ENCODE peak calls at places on chromosomes 1 and 21, in seven cellular contexts. Y is fibroblast of lung, V is epithelial cell of esophagus, N is progenitor cell of endocrine pancreas, F is stomach, L is endodermal cell, B is IMR-90. Z is an unnamed sample.
A peak's percentile ranks its signal among the peaks of the same experiment; 100 is the strongest.

GRCh38 chr1:244052011-244052727 is 1.1 kb downstream of the ZBTB18 start:
- DNase-seq in V (no peak), N (no peak), L (peak; percentile 53), F (no peak), Y (no peak), B (peak; percentile 19), Z (no peak)

GRCh38 chr1:56644941-56645662 is at the start of gene PRKAA2:
- DNase-seq in N (peak; percentile 62), B (peak; percentile 12), F (peak; percentile 48), V (peak; percentile 34), L (peak; percentile 87), Y (peak; percentile 14), Z (no peak)

GRCh38 chr1:98336472-98337118 is 324.9 kb upstream of the SNX7 start:
- DNase-seq in B (no peak), L (no peak), F (peak; percentile 45), Y (no peak), V (no peak), N (no peak), Z (no peak)

GRCh38 chr1:31487143-31487542 is 74.1 kb downstream of the SERINC2 start:
- DNase-seq in V (no peak), N (no peak), Y (no peak), L (no peak), F (no peak), B (no peak), Z (no peak)

GRCh38 chr1:26367441-26367840 is 5.1 kb downstream of the ZNF683 start:
- DNase-seq in B (no peak), Y (no peak), L (no peak), F (no peak), V (no peak), N (no peak), Z (no peak)

GRCh38 chr1:222886194-222887126 is 71.6 kb downstream of the DISP1 start:
- DNase-seq in N (no peak), F (no peak), Y (peak; percentile 31), V (no peak), B (peak; percentile 25), L (no peak), Z (no peak)

GRCh38 chr1:42211224-42211623 is 46.7 kb upstream of the GUCA2A start:
- DNase-seq in N (no peak), L (no peak), B (peak; percentile 69), V (peak; percentile 54), F (no peak), Y (peak; percentile 5), Z (no peak)

GRCh38 chr1:213675043-213675442 is 312.7 kb upstream of the PROX1 start:
- DNase-seq in Y (no peak), B (no peak), F (no peak), V (no peak), N (no peak), L (no peak), Z (no peak)

GRCh38 chr1:35047188-35047858 is 15.6 kb upstream of the ZMYM6 start:
- DNase-seq in V (peak; percentile 71), Y (peak; percentile 73), B (peak; percentile 95), L (no peak), N (no peak), F (no peak), Z (no peak)

GRCh38 chr1:45050931-45051748 is 39.1 kb downstream of the UROD start:
- DNase-seq in F (no peak), B (no peak), N (no peak), V (no peak), L (no peak), Y (no peak), Z (no peak)

GRCh38 chr21:35127851-35128250 is 78.7 kb upstream of the RUNX1 start:
- DNase-seq in N (no peak), L (no peak), B (no peak), F (no peak), V (no peak), Y (no peak), Z (no peak)

GRCh38 chr1:182845379-182845778 is 6.2 kb downstream of the DHX9 start:
- DNase-seq in L (no peak), V (no peak), N (no peak), Y (no peak), B (no peak), F (no peak), Z (no peak)

GRCh38 chr1:10940838-10941237 is 71.6 kb upstream of the TARDBP start:
- DNase-seq in L (no peak), F (no peak), V (no peak), Y (no peak), B (no peak), N (no peak), Z (no peak)

GRCh38 chr1:170073893-170074249 is 624 bp downstream of the KIFAP3 start:
- DNase-seq in F (no peak), Y (no peak), N (no peak), L (no peak), V (no peak), B (no peak), Z (no peak)

GRCh38 chr1:170071378-170071777 is 3.1 kb downstream of the KIFAP3 start:
- DNase-seq in F (no peak), L (no peak), Y (no peak), V (no peak), N (no peak), B (no peak), Z (no peak)

GRCh38 chr1:170076199-170076598 is 1.7 kb upstream of the KIFAP3 start:
- DNase-seq in F (no peak), N (no peak), L (no peak), Y (no peak), B (no peak), V (no peak), Z (no peak)

GRCh38 chr1:170075186-170075585 is 691 bp upstream of the KIFAP3 start:
- DNase-seq in V (no peak), Y (no peak), B (no peak), L (no peak), F (no peak), N (no peak), Z (no peak)

GRCh38 chr1:170074250-170075157 is at the start of gene KIFAP3:
- DNase-seq in L (peak; percentile 99), B (peak; percentile 96), N (peak; percentile 91), V (peak; percentile 99), Y (peak; percentile 97), F (peak; percentile 96), Z (peak; percentile 97)
- TF ChIP-seq CTCF in L (peak; percentile 72), B (peak; percentile 52), N (peak; percentile 58), V (peak; percentile 77), Y (peak; percentile 69), F (peak; percentile 52), Z (peak; percentile 57)

DNA sequence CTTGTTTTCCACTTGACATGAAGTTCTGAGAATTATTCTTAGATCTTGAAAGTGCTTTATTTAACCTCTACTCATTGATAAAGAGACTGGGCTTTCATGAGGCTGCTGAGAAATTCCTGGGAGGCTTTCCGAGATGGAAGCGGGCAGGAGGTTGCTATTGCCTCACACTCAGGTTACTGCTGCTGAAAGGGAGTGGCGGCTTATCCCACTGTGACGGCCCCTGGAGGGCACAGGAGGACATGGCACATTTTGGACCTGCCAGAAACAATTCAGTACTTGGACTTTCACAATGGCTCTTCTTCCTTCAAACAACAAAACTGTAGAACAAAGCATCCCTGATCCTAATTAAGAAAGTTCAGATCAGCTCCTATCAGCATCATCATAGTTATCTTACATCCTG is 16.2 kb upstream of the MARK1 start:
- DNase-seq in V (peak; percentile 63), F (no peak), B (no peak), L (peak; percentile 83), N (no peak), Y (no peak), Z (no peak)
- TF ChIP-seq CTCF in V (peak; percentile 32), F (no peak), B (no peak), L (peak; percentile 79), N (peak; percentile 56), Y (peak; percentile 17), Z (no peak)

GRCh38 chr1:184141481-184141880 is 90.0 kb downstream of the TSEN15 start:
- DNase-seq in L (no peak), B (no peak), F (no peak), Y (no peak), V (no peak), N (no peak), Z (no peak)

GRCh38 chr1:184150776-184151531 is 99.4 kb downstream of the TSEN15 start:
- DNase-seq in Y (peak; percentile 24), F (no peak), L (no peak), V (no peak), B (peak; percentile 36), N (no peak), Z (no peak)

GRCh38 chr1:184145083-184145482 is 93.6 kb downstream of the TSEN15 start:
- DNase-seq in Y (no peak), V (no peak), F (no peak), N (no peak), B (no peak), L (no peak), Z (no peak)

GRCh38 chr1:184143449-184143848 is 91.9 kb downstream of the TSEN15 start:
- DNase-seq in L (no peak), F (no peak), V (no peak), B (peak; percentile 33), Y (peak; percentile 44), N (no peak), Z (no peak)

GRCh38 chr1:184146202-184146601 is 94.7 kb downstream of the TSEN15 start:
- DNase-seq in N (no peak), B (no peak), V (no peak), Y (no peak), L (no peak), F (no peak), Z (no peak)
- TF ChIP-seq CTCF in N (no peak), B (no peak), V (no peak), Y (no peak), L (no peak), F (no peak), Z (no peak)

GRCh38 chr1:178091986-178092745 is 1.7 kb upstream of the RASAL2 start:
- DNase-seq in N (no peak), L (no peak), Y (no peak), F (no peak), B (peak; percentile 66), V (peak; percentile 56), Z (no peak)

GRCh38 chr1:178093150-178093957 is 550 bp upstream of the RASAL2 start:
- DNase-seq in F (peak; percentile 90), L (peak; percentile 97), N (peak; percentile 85), V (peak; percentile 98), B (peak; percentile 96), Y (peak; percentile 96), Z (peak; percentile 72)

GRCh38 chr1:178096421-178096820 is 2.5 kb downstream of the RASAL2 start:
- DNase-seq in L (no peak), B (peak; percentile 64), V (no peak), F (no peak), Y (no peak), N (no peak), Z (no peak)

GRCh38 chr1:178094752-178095645 is 1.1 kb downstream of the RASAL2 start:
- DNase-seq in N (no peak), F (no peak), B (no peak), V (peak; percentile 25), L (no peak), Y (peak; percentile 22), Z (no peak)

DNA sequence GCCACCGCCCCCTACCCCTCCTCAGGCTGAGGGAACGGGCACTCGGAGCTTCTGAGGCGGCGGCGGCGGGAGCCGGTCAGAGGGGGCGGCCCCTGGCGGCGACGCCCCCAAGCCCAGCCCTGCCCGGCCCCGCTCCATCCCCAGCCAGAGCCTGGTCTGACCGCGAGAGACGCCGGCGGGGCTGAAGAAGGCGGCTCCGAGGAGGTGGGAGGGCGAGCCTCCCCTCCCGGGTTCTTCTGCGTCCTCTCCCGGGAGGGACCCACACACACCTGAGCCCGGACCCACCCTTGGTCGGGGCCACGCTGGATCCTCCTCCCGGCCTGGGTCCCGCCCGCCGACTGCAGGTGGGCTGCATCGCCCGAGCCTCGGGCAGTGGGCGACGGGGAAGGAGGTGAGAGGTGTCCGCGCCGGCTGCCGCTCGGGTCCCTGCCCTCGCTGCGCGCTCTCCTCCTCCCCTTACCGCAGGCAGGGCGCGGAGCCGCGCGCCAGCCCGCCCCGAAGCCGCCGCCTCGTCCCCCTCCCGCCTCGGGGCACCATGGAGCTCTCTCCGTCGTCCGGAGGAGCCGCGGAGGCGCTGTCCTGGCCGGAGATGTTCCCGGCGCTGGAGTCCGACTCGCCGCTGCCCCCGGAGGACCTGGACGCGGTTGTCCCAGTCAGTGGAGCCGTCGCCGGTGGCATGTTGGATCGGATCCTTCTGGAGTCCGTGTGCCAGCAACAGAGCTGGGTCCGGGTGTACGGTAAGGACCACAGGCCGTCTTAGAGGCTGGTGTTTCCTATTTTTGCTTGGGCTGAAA is at the start of gene RASAL2:
- DNase-seq in F (peak; percentile 62), V (peak; percentile 64), N (peak; percentile 64), B (peak; percentile 46), Y (peak; percentile 51), L (peak; percentile 92), Z (peak; percentile 46)
- TF ChIP-seq CTCF in F (peak; percentile 6), V (no peak), N (peak; percentile 36), B (peak; percentile 34), Y (peak; percentile 12), L (peak; percentile 46), Z (no peak)